ENCODE peak calls at places on chromosome 22, in seven cellular contexts. P is sigmoid colon, H is GM23338, K is GM12878, C is suprapubic skin, N is HCT116, R is endothelial cell of umbilical vein. D is an unnamed sample.
A peak's percentile ranks its signal among the peaks of the same experiment; 100 is the strongest.

GRCh38 chr22:35467788-35468187 is 67.8 kb downstream of the MCM5 start:
- DNase-seq in P (peak; percentile 93), H (peak; percentile 36), K (no peak), C (peak; percentile 85), N (no peak), R (peak; percentile 90), D (peak; percentile 77)

GRCh38 chr22:38638734-38639133 is 17.5 kb downstream of the FAM227A start:
- DNase-seq in P (no peak), H (no peak), K (no peak), C (no peak), N (no peak), R (no peak), D (no peak)

GRCh38 chr22:21642584-21643448 is 714 bp downstream of the SDF2L1 start:
- DNase-seq in P (no peak), H (peak; percentile 94), K (no peak), C (no peak), N (no peak), R (peak; percentile 68), D (peak; percentile 87)

GRCh38 chr22:44828193-44828592 is 75.8 kb downstream of the ARHGAP8 start:
- DNase-seq in P (no peak), H (peak; percentile 66), K (no peak), C (no peak), N (no peak), R (no peak), D (no peak)

GRCh38 chr22:33757443-33758124 is 162.7 kb downstream of the LARGE1 start:
- DNase-seq in P (no peak), H (peak; percentile 47), K (no peak), C (no peak), N (no peak), R (no peak), D (no peak)

GRCh38 chr22:25569983-25570382 is 5.5 kb downstream of the GRK3 start:
- DNase-seq in P (no peak), H (no peak), K (no peak), C (no peak), N (no peak), R (no peak), D (no peak)

GRCh38 chr22:24485608-24486007 is 9.5 kb upstream of the UPB1 start:
- DNase-seq in P (no peak), H (no peak), K (no peak), C (no peak), N (no peak), R (no peak), D (no peak)

GRCh38 chr22:32587449-32587848 is 112.8 kb downstream of the FBXO7 start:
- DNase-seq in P (peak; percentile 80), H (no peak), K (no peak), C (peak; percentile 77), N (no peak), R (no peak), D (no peak)

GRCh38 chr22:39169797-39170466 is 17.5 kb upstream of the CBX7 start:
- DNase-seq in P (no peak), H (no peak), K (no peak), C (peak; percentile 49), N (no peak), R (no peak), D (no peak)

GRCh38 chr22:38788417-38788816 is 5.5 kb downstream of the DNAL4 start:
- DNase-seq in P (peak; percentile 79), H (no peak), K (no peak), C (no peak), N (no peak), R (peak; percentile 70), D (no peak)

GRCh38 chr22:38176170-38176741 is 5.4 kb downstream of the PLA2G6 start:
- DNase-seq in P (peak; percentile 91), H (no peak), K (peak; percentile 65), C (no peak), N (no peak), R (peak; percentile 99), D (peak; percentile 87)

GRCh38 chr22:33680632-33681031 is 239.6 kb downstream of the LARGE1 start:
- DNase-seq in P (no peak), H (no peak), K (no peak), C (no peak), N (no peak), R (no peak), D (no peak)

GRCh38 chr22:23233746-23234408 is 53.6 kb downstream of the BCR start:
- DNase-seq in P (no peak), H (no peak), K (no peak), C (no peak), N (no peak), R (no peak), D (no peak)

GRCh38 chr22:23219787-23220484 is 39.6 kb downstream of the BCR start:
- DNase-seq in P (no peak), H (no peak), K (peak; percentile 67), C (no peak), N (no peak), R (peak; percentile 73), D (peak; percentile 89)

GRCh38 chr22:47627561-47628253 is 865.3 kb downstream of the TBC1D22A start:
- DNase-seq in P (no peak), H (no peak), K (no peak), C (no peak), N (peak; percentile 7), R (no peak), D (no peak)

GRCh38 chr22:44389926-44390925 is 77.5 kb upstream of the SHISAL1 start:
- DNase-seq in P (peak; percentile 42), H (no peak), K (no peak), C (peak; percentile 35), N (no peak), R (no peak), D (peak; percentile 44)

GRCh38 chr22:22037229-22037628 is 54.6 kb upstream of the TOP3B start:
- DNase-seq in P (no peak), H (no peak), K (no peak), C (no peak), N (no peak), R (peak; percentile 58), D (no peak)

GRCh38 chr22:25406510-25407210 is 157.8 kb upstream of the GRK3 start:
- DNase-seq in P (peak; percentile 73), H (no peak), K (no peak), C (no peak), N (no peak), R (no peak), D (no peak)

GRCh38 chr22:47777426-47777825 is 1015.0 kb downstream of the TBC1D22A start:
- DNase-seq in P (no peak), H (no peak), K (no peak), C (no peak), N (no peak), R (no peak), D (no peak)

GRCh38 chr22:22945195-22945594 is 57.6 kb downstream of the IGLL5 start:
- DNase-seq in P (no peak), H (no peak), K (no peak), C (peak; percentile 52), N (no peak), R (no peak), D (no peak)

DNA sequence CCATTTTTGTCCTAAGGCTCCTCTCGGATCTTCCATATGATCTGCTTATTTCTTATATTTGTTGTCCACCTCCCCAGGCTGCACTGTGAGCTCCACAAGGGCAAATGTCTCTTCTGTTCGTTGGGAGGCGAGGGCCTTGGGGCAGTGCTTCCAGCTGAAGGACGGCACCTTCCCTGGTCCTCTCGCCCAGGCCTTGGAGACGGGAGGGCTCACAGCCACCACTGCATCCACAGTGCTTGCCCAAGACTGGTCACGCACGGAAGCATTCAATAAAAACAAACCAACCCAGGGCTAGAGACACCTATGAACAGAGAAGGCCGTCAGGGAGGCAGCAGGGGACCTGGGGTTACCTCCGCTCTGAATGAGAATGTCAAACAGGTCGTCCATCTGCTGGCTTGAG is 46.2 kb downstream of the SGSM3 start:
- DNase-seq in P (no peak), H (no peak), K (no peak), C (no peak), N (no peak), R (no peak), D (peak; percentile 72)
- TF ChIP-seq POLR2AphosphoS5 in P (no peak), H (no peak), K (no peak), C (no peak), N (no peak), R (no peak), D (no peak)

GRCh38 chr22:49948958-49949913 is 11.3 kb upstream of the PIM3 start:
- DNase-seq in P (no peak), H (no peak), K (no peak), C (no peak), N (no peak), R (no peak), D (no peak)

GRCh38 chr22:49948116-49948515 is 12.5 kb upstream of the PIM3 start:
- DNase-seq in P (no peak), H (no peak), K (no peak), C (no peak), N (no peak), R (no peak), D (no peak)

GRCh38 chr22:49946612-49947295 is 13.8 kb upstream of the PIM3 start:
- DNase-seq in P (no peak), H (no peak), K (no peak), C (no peak), N (no peak), R (no peak), D (no peak)

GRCh38 chr22:49948573-49948957 is 12.0 kb upstream of the PIM3 start:
- DNase-seq in P (no peak), H (no peak), K (no peak), C (no peak), N (no peak), R (no peak), D (no peak)

DNA sequence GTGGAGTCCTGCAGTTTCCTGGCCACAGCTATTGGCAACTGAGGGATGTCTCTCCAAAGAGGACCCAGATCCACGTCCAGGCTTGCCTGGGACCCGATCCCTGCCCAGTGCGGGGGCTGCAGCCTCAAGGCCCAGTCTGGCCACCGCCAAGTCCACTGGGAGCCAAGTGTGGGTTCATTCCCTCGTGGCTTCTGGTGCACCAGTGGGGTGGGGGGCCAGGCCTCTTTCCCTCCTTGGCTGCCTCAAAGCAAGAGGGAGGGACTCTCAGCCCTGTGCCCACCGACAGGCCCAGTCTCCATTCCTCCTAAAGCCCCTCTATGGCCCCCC is 13.3 kb upstream of the PIM3 start:
- DNase-seq in P (no peak), H (no peak), K (no peak), C (no peak), N (no peak), R (no peak), D (no peak)
- H3K4me3 ChIP-seq in P (no peak overlapping the region), H (no peak overlapping the region), K (no peak overlapping the region), C (peak overlapping the region; percentile 39), N (no peak overlapping the region), R (no peak overlapping the region), D (no peak overlapping the region)

GRCh38 chr22:36966851-36967535 is 52.3 kb downstream of the TST start:
- DNase-seq in P (no peak), H (no peak), K (no peak), C (no peak), N (no peak), R (no peak), D (no peak)
- TF ChIP-seq POLR2AphosphoS5 in P (no peak), H (no peak), K (no peak), C (no peak), N (no peak), R (no peak), D (no peak)

DNA sequence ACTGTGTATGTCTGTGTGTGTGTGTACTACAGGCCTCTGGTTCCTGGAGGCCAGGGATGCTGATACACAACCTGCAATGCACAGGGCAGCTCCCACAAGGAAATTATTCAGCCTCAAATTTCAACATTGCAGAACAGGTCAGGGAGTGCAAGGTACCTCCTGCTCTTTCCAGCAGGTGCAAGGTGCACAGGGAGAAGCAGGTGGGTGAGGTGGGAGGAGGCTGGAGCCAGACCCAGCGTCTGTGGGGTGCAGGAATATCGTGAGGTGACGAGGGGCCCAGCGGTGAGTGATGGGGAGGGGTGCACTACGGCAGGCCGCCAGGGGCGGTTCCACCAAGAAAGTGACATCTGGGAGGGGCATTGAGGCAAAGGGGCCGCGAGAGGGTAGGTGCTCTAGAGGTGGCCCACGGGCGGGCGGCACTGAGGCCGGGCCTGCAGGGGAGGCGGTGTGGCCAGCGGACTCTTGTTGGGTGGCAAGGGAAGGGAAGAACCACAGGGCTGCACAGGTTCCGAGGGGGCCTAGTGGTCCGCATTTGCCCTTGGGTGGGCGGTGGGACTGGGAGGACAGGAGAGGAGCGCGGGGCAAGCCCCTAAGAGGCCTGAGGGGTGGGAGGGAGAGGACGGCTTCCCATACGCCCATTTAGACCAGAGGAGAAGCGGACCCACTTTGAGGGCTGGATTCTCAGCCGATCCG is 21.6 kb downstream of the DGCR6L start:
- DNase-seq in P (no peak), H (peak; percentile 43), K (no peak), C (no peak), N (no peak), R (no peak), D (peak; percentile 83)
- H3K4me3 ChIP-seq in P (no peak overlapping the region), H (peak overlapping the region; percentile 73), K (no peak overlapping the region), C (peak overlapping the region; percentile 75), N (no peak overlapping the region), R (no peak overlapping the region), D (peak overlapping the region; percentile 70)

D was measured in spleen.